ENCODE peak calls at places on chromosomes 4 and X, in ten cellular contexts. O is SW480, L is SJCRH30, Z is colonic mucosa, T is hepatic stellate cell, R is AG08395, J is HFF-Myc, V is GM04504, H is RWPE1, P is germinal center. D is an unnamed sample.
A peak's percentile ranks its signal among the peaks of the same experiment; 100 is the strongest.

GRCh38 chr4:53510981-53511380 is 80.3 kb downstream of the LNX1 start:
- DNase-seq in O (no peak), L (peak; percentile 42), Z (no peak), T (no peak), R (no peak), J (no peak), V (no peak), H (no peak), P (no peak), D (no peak)

GRCh38 chr4:124890522-124890921 is 178.0 kb upstream of the ANKRD50 start:
- DNase-seq in O (no peak), L (no peak), Z (no peak), T (no peak), R (no peak), J (no peak), V (peak; percentile 21), H (no peak), P (no peak), D (no peak)

GRCh38 chr4:9808077-9808476 is 26.6 kb downstream of the DRD5 start:
- DNase-seq in O (no peak), L (no peak), Z (no peak), T (no peak), R (no peak), J (no peak), V (no peak), H (no peak), P (no peak), D (no peak)

GRCh38 chr4:72313121-72313520 is 255.9 kb downstream of the ADAMTS3 start:
- DNase-seq in O (no peak), L (no peak), Z (no peak), T (no peak), R (no peak), J (no peak), V (no peak), H (no peak), P (no peak), D (no peak)

GRCh38 chr4:119261986-119262385 is 49.5 kb downstream of the USP53 start:
- DNase-seq in O (no peak), L (no peak), Z (no peak), T (peak; percentile 31), R (no peak), J (no peak), V (no peak), H (no peak), P (no peak), D (no peak)

GRCh38 chrX:110384490-110384889 is 25.8 kb downstream of the RTL9 start:
- DNase-seq in O (no peak), L (no peak), Z (no peak), T (peak; percentile 12), R (peak; percentile 38), J (peak; percentile 29), V (no peak), H (no peak), P (no peak), D (no peak)

GRCh38 chr4:157220026-157220881 is at the start of gene GRIA2:
- DNase-seq in O (no peak), L (peak; percentile 64), Z (no peak), T (peak; percentile 64), R (peak; percentile 60), J (peak; percentile 19), V (peak; percentile 18), H (peak; percentile 49), P (no peak), D (peak; percentile 76)

GRCh38 chr4:88674989-88675388 is 22.6 kb downstream of the NAP1L5 start:
- DNase-seq in O (no peak), L (peak; percentile 18), Z (no peak), T (peak; percentile 16), R (peak; percentile 45), J (peak; percentile 43), V (no peak), H (no peak), P (no peak), D (no peak)

GRCh38 chr4:126182801-126183200 is 868.0 kb downstream of the FAT4 start:
- DNase-seq in O (no peak), L (no peak), Z (no peak), T (no peak), R (no peak), J (no peak), V (no peak), H (no peak), P (no peak), D (no peak)

GRCh38 chrX:38636949-38637819 is 75.8 kb downstream of the TSPAN7 start:
- DNase-seq in O (no peak), L (no peak), Z (no peak), T (no peak), R (no peak), J (no peak), V (no peak), H (no peak), P (no peak), D (no peak)

GRCh38 chr4:26028133-26028792 is 114.2 kb downstream of the SMIM20 start:
- DNase-seq in O (no peak), L (no peak), Z (no peak), T (no peak), R (no peak), J (no peak), V (no peak), H (no peak), P (no peak), D (no peak)

GRCh38 chr4:36241771-36242170 is 2.5 kb downstream of the ARAP2 start:
- DNase-seq in O (no peak), L (no peak), Z (no peak), T (no peak), R (no peak), J (no peak), V (no peak), H (no peak), P (peak; percentile 37), D (no peak)

GRCh38 chr4:84529169-84529751 is 30.2 kb upstream of the NKX6-1 start:
- DNase-seq in O (peak; percentile 15), L (peak; percentile 74), Z (no peak), T (peak; percentile 3), R (peak; percentile 43), J (peak; percentile 1), V (no peak), H (peak; percentile 34), P (peak; percentile 5), D (peak; percentile 21)

GRCh38 chr4:53889335-53890084 is 174.9 kb downstream of the CHIC2 start:
- DNase-seq in O (no peak), L (no peak), Z (no peak), T (no peak), R (peak; percentile 27), J (no peak), V (no peak), H (no peak), P (no peak), D (no peak)

GRCh38 chrX:150192846-150193245 is 170.3 kb upstream of the MAMLD1 start:
- DNase-seq in O (no peak), L (no peak), Z (no peak), T (no peak), R (no peak), J (no peak), V (no peak), H (no peak), P (no peak), D (no peak)

GRCh38 chrX:31921236-31921635 is 849.4 kb upstream of the FTHL17 start:
- DNase-seq in O (no peak), L (no peak), Z (no peak), T (no peak), R (no peak), J (no peak), V (no peak), H (no peak), P (no peak), D (no peak)

GRCh38 chr4:42632653-42633382 is 24.1 kb downstream of the ATP8A1 start:
- DNase-seq in O (no peak), L (no peak), Z (no peak), T (no peak), R (no peak), J (no peak), V (no peak), H (no peak), P (no peak), D (no peak)

GRCh38 chr4:94256144-94256783 is 48.6 kb downstream of the SMARCAD1 start:
- DNase-seq in O (no peak), L (no peak), Z (no peak), T (no peak), R (no peak), J (no peak), V (no peak), H (no peak), P (no peak), D (no peak)

GRCh38 chr4:112951362-112951962 is 98.0 kb upstream of the ANK2 start:
- DNase-seq in O (peak; percentile 5), L (peak; percentile 52), Z (no peak), T (no peak), R (peak; percentile 22), J (no peak), V (no peak), H (no peak), P (peak; percentile 2), D (peak; percentile 8)

GRCh38 chrX:30613736-30614135 is 36.2 kb upstream of the TASL start:
- DNase-seq in O (no peak), L (no peak), Z (no peak), T (no peak), R (no peak), J (no peak), V (no peak), H (no peak), P (no peak), D (no peak)

GRCh38 chr4:23930750-23931488 is 41.1 kb upstream of the PPARGC1A start:
- DNase-seq in O (peak; percentile 42), L (peak; percentile 9), Z (peak; percentile 40), T (no peak), R (peak; percentile 42), J (no peak), V (no peak), H (no peak), P (no peak), D (peak; percentile 91)

GRCh38 chrX:51697397-51697796 is 12.9 kb upstream of the CENPVL1 start:
- DNase-seq in O (no peak), L (no peak), Z (no peak), T (no peak), R (no peak), J (no peak), V (no peak), H (no peak), P (no peak), D (no peak)

GRCh38 chrX:8034058-8034457 is 106.8 kb upstream of the PNPLA4 start:
- DNase-seq in O (no peak), L (no peak), Z (no peak), T (no peak), R (no peak), J (no peak), V (no peak), H (no peak), P (no peak), D (no peak)

GRCh38 chr4:143241892-143242291 is 57.2 kb downstream of the USP38 start:
- DNase-seq in O (no peak), L (no peak), Z (no peak), T (no peak), R (no peak), J (no peak), V (no peak), H (no peak), P (no peak), D (peak; percentile 18)

GRCh38 chr4:70734168-70734954 is 12.6 kb downstream of the RUFY3 start:
- DNase-seq in O (peak; percentile 60), L (peak; percentile 40), Z (peak; percentile 41), T (peak; percentile 50), R (peak; percentile 55), J (no peak), V (no peak), H (no peak), P (peak; percentile 76), D (peak; percentile 76)

GRCh38 chrX:7286461-7286860 is 138.5 kb upstream of the PUDP start:
- DNase-seq in O (no peak), L (no peak), Z (no peak), T (no peak), R (no peak), J (no peak), V (no peak), H (no peak), P (no peak), D (no peak)

GRCh38 chr4:176547005-176547404 is 227.2 kb downstream of the SPCS3 start:
- DNase-seq in O (no peak), L (peak; percentile 79), Z (no peak), T (no peak), R (peak; percentile 60), J (peak; percentile 61), V (peak; percentile 62), H (no peak), P (no peak), D (no peak)

GRCh38 chr4:73701116-73701515 is 39.3 kb upstream of the CXCL8 start:
- DNase-seq in O (no peak), L (no peak), Z (no peak), T (peak; percentile 9), R (no peak), J (no peak), V (no peak), H (no peak), P (no peak), D (no peak)